ENCODE peak calls at places on chromosomes 4 and X, in four cellular contexts. E, H, G and K are unnamed samples.

GRCh38 chrX:1673337-1673736 is 58.5 kb downstream of the ASMT start:
- DNase-seq in G (no peak), H (no peak), E (peak; percentile 27), K (peak; percentile 67)

GRCh38 chr4:3009422-3009821 is 46.1 kb downstream of the GRK4 start:
- DNase-seq in H (no peak), G (no peak), E (peak; percentile 84), K (peak; percentile 28)

GRCh38 chrX:106862972-106863688 is 40.0 kb downstream of the RIPPLY1 start:
- DNase-seq in H (no peak), E (peak; percentile 3), G (peak; percentile 15), K (peak; percentile 47)

GRCh38 chrX:107675365-107675654 is 47.0 kb downstream of the PRPS1 start:
- DNase-seq in H (no peak), G (no peak), E (no peak), K (no peak)

GRCh38 chrX:48474581-48474980 is 1.4 kb upstream of the FTSJ1 start:
- DNase-seq in H (no peak), G (no peak), E (no peak), K (no peak)

GRCh38 chrX:37608156-37608555 is 36.7 kb downstream of the LANCL3 start:
- DNase-seq in G (no peak), E (no peak), H (no peak), K (peak; percentile 11)

GRCh38 chrX:150663061-150663460 is 30.1 kb upstream of the MTMR1 start:
- DNase-seq in H (no peak), E (no peak), G (no peak), K (no peak)

GRCh38 chrX:143853488-143853887 is 30.4 kb upstream of the UBE2NL start:
- DNase-seq in G (no peak), E (no peak), H (no peak), K (no peak)

GRCh38 chr4:184148871-184149637 is 68.6 kb downstream of the ENPP6 start:
- DNase-seq in G (no peak), E (no peak), H (no peak), K (no peak)

GRCh38 chr4:95360256-95360903 is 188.4 kb downstream of the UNC5C start:
- DNase-seq in H (no peak), G (no peak), E (no peak), K (no peak)

GRCh38 chr4:82217986-82218715 is 155.6 kb downstream of the HNRNPD start:
- DNase-seq in G (no peak), H (no peak), E (no peak), K (no peak)

GRCh38 chr4:2696423-2696822 is 59.7 kb downstream of the TNIP2 start:
- DNase-seq in E (no peak), H (peak; percentile 96), G (no peak), K (no peak)

GRCh38 chrX:139204576-139204902 is 326.0 kb upstream of the F9 start:
- DNase-seq in E (no peak), H (no peak), G (no peak), K (no peak)

GRCh38 chr4:6749340-6750171 is 33.0 kb upstream of the KIAA0232 start:
- DNase-seq in E (peak; percentile 91), H (no peak), G (no peak), K (no peak)

GRCh38 chr4:71429962-71430361 is 91.1 kb downstream of the SLC4A4 start:
- DNase-seq in E (no peak), G (no peak), H (no peak), K (no peak)

GRCh38 chr4:165965503-165965902 is 92.5 kb downstream of the TLL1 start:
- DNase-seq in E (peak; percentile 1), G (no peak), H (no peak), K (no peak)

GRCh38 chrX:10833299-10834169 is 213.1 kb upstream of the MID1 start:
- DNase-seq in G (peak; percentile 10), H (no peak), E (peak; percentile 10), K (peak; percentile 29)

GRCh38 chr4:57190651-57191481 is 80.7 kb upstream of the IGFBP7 start:
- DNase-seq in G (peak; percentile 57), E (peak; percentile 18), H (no peak), K (peak; percentile 78)

GRCh38 chrX:14777484-14777883 is 95.4 kb downstream of the FANCB start:
- DNase-seq in E (no peak), G (no peak), H (no peak), K (no peak)

GRCh38 chrX:54808109-54808604 is 612 bp downstream of the MAGED2 start:
- DNase-seq in H (no peak), G (no peak), E (peak; percentile 2), K (peak; percentile 76)

GRCh38 chr4:141011799-141012377 is 121.4 kb downstream of the RNF150 start:
- DNase-seq in G (no peak), H (no peak), E (no peak), K (no peak)

GRCh38 chrX:44733931-44734330 is 109.9 kb upstream of the DUSP21 start:
- DNase-seq in G (no peak), E (no peak), H (no peak), K (no peak)

GRCh38 chr4:150723727-150724411 is 141.9 kb downstream of the MAB21L2 start:
- DNase-seq in E (no peak), G (no peak), H (no peak), K (no peak)

GRCh38 chr4:47210828-47211227 is 179.5 kb downstream of the GABRB1 start:
- DNase-seq in E (no peak), H (no peak), G (no peak), K (no peak)

GRCh38 chrX:46642145-46642544 is 68.6 kb downstream of the CHST7 start:
- DNase-seq in H (no peak), G (no peak), E (peak; percentile 11), K (no peak)

GRCh38 chrX:106698693-106699092 is 27.8 kb upstream of the RNF128 start:
- DNase-seq in G (no peak), H (no peak), E (no peak), K (no peak)

GRCh38 chrX:114800719-114801118 is 216.7 kb downstream of the IL13RA2 start:
- DNase-seq in H (no peak), G (no peak), E (peak; percentile 15), K (no peak)

GRCh38 chr4:101954975-101955678 is 164.6 kb downstream of the BANK1 start:
- DNase-seq in G (no peak), H (no peak), E (no peak), K (no peak)

GRCh38 chr4:16079046-16079445 is 4.8 kb downstream of the PROM1 start:
- DNase-seq in H (peak; percentile 19), G (no peak), E (no peak), K (no peak)

GRCh38 chr4:106315476-106315967 is 487 bp downstream of the TBCK start:
- DNase-seq in E (peak; percentile 39), G (no peak), H (no peak), K (no peak)

GRCh38 chr4:54746228-54746627 is 88.5 kb downstream of the KIT start:
- DNase-seq in G (no peak), H (no peak), E (no peak), K (no peak)

GRCh38 chrX:123626962-123627361 is 105.9 kb downstream of the THOC2 start:
- DNase-seq in H (no peak), E (no peak), G (no peak), K (no peak)

GRCh38 chr4:153523171-153523757 is 57.1 kb downstream of the TMEM131L start:
- DNase-seq in E (no peak), G (no peak), H (no peak), K (no peak)

GRCh38 chr4:139266583-139267257 is 13.3 kb downstream of the MGARP start:
- DNase-seq in E (peak; percentile 54), G (no peak), H (peak; percentile 96), K (no peak)

GRCh38 chr4:46648088-46648744 is 258.3 kb upstream of the GABRA2 start:
- DNase-seq in G (peak; percentile 66), H (no peak), E (peak; percentile 37), K (peak; percentile 63)

GRCh38 chr4:79987401-79987800 is 85.6 kb downstream of the ANTXR2 start:
- DNase-seq in H (no peak), G (no peak), E (no peak), K (no peak)
- TF ChIP-seq ATF2 in H (no peak), G (no peak), E (no peak), K (no peak)

DNA sequence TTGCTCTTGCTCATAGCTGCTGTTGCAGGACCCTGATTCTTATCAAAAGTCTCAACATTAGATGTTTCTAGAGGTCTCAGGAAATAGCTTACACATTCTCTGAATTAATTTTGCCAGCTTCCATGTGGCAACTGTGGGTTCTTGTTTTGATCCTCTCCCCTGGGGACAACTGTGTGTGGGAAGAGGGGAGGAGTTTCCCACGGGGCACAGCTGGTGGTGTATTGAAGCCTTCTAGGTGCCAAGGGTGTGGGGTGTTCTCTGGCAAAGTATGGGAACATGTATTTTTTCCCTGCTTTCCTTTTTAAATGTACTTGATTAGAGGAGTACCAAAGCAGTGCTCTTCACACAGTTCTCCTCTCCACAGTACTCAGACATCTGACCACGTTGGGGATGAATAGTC is 212.7 kb downstream of the RPA4 start:
- DNase-seq in G (no peak), H (no peak), E (no peak), K (no peak)
- TF ChIP-seq SP1 in G (no peak), H (no peak), E (no peak), K (no peak)

GRCh38 chr4:11342401-11342800 is 86.3 kb downstream of the HS3ST1 start:
- DNase-seq in E (no peak), H (no peak), G (no peak), K (no peak)

GRCh38 chr4:11341337-11342043 is 87.2 kb downstream of the HS3ST1 start:
- DNase-seq in H (no peak), E (no peak), G (no peak), K (no peak)

GRCh38 chr4:11338990-11339782 is 89.5 kb downstream of the HS3ST1 start:
- DNase-seq in G (no peak), H (no peak), E (no peak), K (no peak)

DNA sequence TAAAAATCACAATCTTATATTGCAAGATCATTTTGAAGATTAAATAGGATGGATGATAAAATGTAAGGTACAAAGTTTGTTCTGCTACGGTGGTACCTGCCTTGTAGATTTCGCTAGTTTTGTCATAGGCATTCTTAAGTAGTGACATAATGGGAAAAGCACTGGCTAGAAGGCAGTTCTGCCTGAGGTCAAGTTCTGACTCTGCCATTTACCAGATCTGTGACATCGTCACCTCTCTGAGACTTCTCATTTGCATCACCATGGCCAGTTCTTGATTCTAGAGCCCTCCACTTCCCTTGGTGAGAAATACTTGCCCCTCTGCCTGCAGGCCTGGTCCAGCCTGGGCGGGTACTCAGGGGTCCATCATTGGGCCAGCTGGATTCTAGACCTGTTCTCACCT is 85.2 kb downstream of the HS3ST1 start:
- DNase-seq in H (no peak), G (no peak), E (no peak), K (no peak)
- TF ChIP-seq ATF2 in H (no peak), G (no peak), E (no peak), K (no peak)

GRCh38 chr4:72969957-72970356 is 99.6 kb downstream of the COX18 start:
- DNase-seq in H (no peak), E (no peak), G (no peak), K (no peak)

GRCh38 chr4:72970756-72971155 is 98.8 kb downstream of the COX18 start:
- DNase-seq in E (no peak), H (no peak), G (no peak), K (no peak)

GRCh38 chr4:72975488-72975784 is 94.1 kb downstream of the COX18 start:
- DNase-seq in E (no peak), G (no peak), H (no peak), K (no peak)

GRCh38 chr4:72974694-72975487 is 94.6 kb downstream of the COX18 start:
- DNase-seq in G (no peak), H (no peak), E (no peak), K (no peak)

DNA sequence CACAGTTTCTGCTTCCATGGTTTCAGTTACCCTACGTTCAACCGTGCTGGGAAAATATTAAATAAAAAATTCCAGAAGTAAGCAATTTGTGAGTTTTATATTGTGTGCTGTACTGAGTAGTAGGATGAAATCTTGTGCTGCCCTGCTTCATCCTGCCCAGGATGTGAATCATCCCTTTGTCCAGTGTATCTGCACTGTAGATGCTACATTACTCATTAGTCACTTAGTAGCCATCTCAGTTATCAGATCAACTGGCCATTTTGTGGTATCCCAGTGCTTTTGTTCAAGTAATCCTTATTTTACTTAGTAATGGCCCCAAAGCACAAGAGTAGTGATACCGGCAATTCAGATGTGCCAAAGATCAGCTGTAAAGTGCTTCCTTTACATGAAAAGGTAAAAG is 97.9 kb downstream of the COX18 start:
- DNase-seq in G (no peak), H (no peak), E (no peak), K (no peak)
- TF ChIP-seq SP1 in G (no peak), H (no peak), E (no peak), K (no peak)